ENCODE peak calls at places on chromosomes 11 and 22, in six cellular contexts. M is SJSA1; S is thoracic aorta; E is choroid plexus epithelial cell; C is Panc1; O is CD8-positive, alpha-beta T cell. G is an unnamed sample.

GRCh38 chr11:1877211-1878133 is 14.2 kb downstream of the PRR33 start:
- DNase-seq in O (no peak), S (no peak), C (no peak), M (no peak), E (peak), G (peak)

GRCh38 chr11:74288161-74288560 is 23.3 kb downstream of the P4HA3 start:
- DNase-seq in C (peak), M (no peak), E (peak), S (peak), O (no peak), G (peak)

GRCh38 chr11:132898021-132898420 is 634.3 kb downstream of the OPCML start:
- DNase-seq in O (no peak), E (peak), S (no peak), M (no peak), C (no peak), G (no peak)

GRCh38 chr22:30348837-30349236 is 7.9 kb downstream of the SF3A1 start:
- DNase-seq in E (no peak), M (no peak), C (no peak), S (no peak), O (no peak), G (peak)

GRCh38 chr11:87368876-87369480 is 331.2 kb downstream of the TMEM135 start:
- DNase-seq in C (no peak), M (no peak), S (no peak), E (peak), O (no peak), G (no peak)

GRCh38 chr11:116073854-116074837 is 569.9 kb upstream of the CADM1 start:
- DNase-seq in E (peak), C (no peak), M (no peak), S (no peak), O (no peak), G (no peak)

GRCh38 chr22:25929479-25929878 is 187.5 kb downstream of the MYO18B start:
- DNase-seq in C (no peak), E (no peak), S (no peak), M (no peak), O (no peak), G (no peak)

GRCh38 chr11:82937554-82937953 is 36.0 kb downstream of the DDIAS start:
- DNase-seq in S (no peak), M (no peak), C (no peak), E (no peak), O (no peak), G (no peak)

GRCh38 chr11:61586792-61587430 is 6.0 kb upstream of the SYT7 start:
- DNase-seq in E (no peak), O (no peak), M (no peak), C (no peak), S (no peak), G (no peak)
- H3K4me3 ChIP-seq in E (no peak), O (no peak), M (no peak), C (no peak), S (peak), G (peak)

DNA sequence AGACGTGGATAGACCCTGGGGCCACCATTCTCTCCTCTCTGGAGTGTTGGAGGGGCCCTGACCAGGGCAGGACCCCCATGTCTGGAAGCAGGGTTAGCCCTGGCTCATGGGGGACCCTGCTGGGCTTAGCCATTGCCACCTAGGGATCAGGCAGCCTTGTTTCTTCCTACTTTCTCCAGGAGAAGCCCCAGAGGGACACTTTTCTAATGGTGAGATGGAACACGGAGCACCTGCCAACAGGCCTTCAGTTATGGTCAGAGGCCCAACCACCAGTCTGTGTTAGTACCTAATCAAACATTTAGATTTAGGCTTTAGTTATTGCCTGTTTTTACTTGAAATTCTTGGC is 1.9 kb upstream of the C22orf39 start:
- DNase-seq in O (no peak), M (no peak), C (no peak), E (no peak), S (no peak), G (no peak)
- H3K4me3 ChIP-seq in O (no peak), M (no peak), C (no peak), E (no peak), S (no peak), G (no peak)

GRCh38 chr22:22884010-22884887 is 3.4 kb upstream of the IGLL5 start:
- DNase-seq in S (no peak), M (peak), O (peak), C (no peak), E (peak), G (peak)

GRCh38 chr22:22880645-22881044 is 7.0 kb upstream of the IGLL5 start:
- DNase-seq in M (peak), S (no peak), O (no peak), E (no peak), C (no peak), G (no peak)

GRCh38 chr22:22883090-22883727 is 4.4 kb upstream of the IGLL5 start:
- DNase-seq in S (no peak), M (peak), C (no peak), O (no peak), E (no peak), G (no peak)

GRCh38 chr22:22881116-22882032 is 6.2 kb upstream of the IGLL5 start:
- DNase-seq in O (no peak), C (no peak), S (no peak), E (no peak), M (peak), G (no peak)

GRCh38 chr22:22882033-22882717 is 5.4 kb upstream of the IGLL5 start:
- DNase-seq in M (peak), E (peak), S (no peak), C (no peak), O (no peak), G (no peak)
- H3K4me3 ChIP-seq in M (no peak), E (no peak), S (no peak), C (no peak), O (no peak), G (no peak)

DNA sequence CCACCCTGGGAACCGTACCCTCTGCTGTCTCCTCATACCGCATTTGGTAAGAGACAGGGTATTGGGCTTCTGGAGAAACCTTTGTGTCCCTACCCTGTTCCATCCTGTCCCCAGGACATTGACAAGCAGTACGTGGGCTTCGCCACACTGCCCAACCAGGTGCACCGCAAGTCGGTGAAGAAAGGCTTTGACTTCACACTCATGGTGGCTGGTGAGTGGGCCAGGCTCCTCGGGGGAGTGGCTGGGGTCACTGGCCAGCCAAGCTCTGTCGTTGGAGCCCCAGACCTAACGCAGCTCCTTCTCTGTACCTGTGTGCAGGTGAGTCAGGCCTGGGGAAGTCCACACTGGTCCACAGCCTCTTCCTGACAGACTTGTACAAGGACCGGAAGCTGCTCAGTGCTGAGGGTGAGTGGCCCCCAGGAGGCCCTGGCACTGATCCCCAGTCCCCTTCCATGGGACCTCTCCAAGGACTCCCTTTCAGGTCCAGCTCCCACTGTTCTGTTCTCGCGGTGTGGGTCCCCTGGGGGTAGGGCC is 3.8 kb upstream of the GP1BB start:
- DNase-seq in S (no peak), C (no peak), E (no peak), O (no peak), M (no peak), G (no peak)
- H3K4me3 ChIP-seq in S (peak), C (no peak), E (no peak), O (no peak), M (no peak), G (no peak)

DNA sequence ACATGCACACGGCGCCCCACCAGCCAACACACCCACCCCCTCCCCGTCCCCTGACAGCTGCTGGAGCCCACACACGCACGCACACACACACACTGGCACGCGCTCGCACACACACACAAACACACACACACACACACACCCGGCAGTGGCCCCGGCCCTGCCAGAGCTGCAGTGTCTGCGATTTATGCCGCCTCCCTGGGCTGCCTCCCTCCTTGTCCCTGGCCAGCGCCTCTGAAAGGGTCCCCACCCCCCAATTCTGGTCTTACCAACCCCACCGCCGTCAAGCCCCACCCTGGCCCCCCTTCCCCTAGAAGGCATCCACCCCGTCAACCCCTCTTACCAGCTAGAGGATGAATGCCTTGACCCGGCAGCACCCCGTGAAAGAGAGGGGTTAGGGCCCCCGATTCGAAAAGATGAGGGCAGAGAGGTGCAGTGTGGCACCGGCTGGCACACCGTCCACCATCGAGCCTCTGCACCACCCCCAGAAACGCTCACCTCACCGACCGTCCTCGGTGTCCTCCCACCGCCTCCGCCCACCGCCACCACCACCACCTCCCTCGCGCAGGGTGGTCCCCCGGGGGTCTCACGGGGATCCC is 649 bp downstream of the ELFN2 start:
- DNase-seq in O (no peak), C (no peak), E (peak), S (no peak), M (no peak), G (no peak)
- H3K4me3 ChIP-seq in O (peak), C (peak), E (peak), S (peak), M (no peak), G (peak)

DNA sequence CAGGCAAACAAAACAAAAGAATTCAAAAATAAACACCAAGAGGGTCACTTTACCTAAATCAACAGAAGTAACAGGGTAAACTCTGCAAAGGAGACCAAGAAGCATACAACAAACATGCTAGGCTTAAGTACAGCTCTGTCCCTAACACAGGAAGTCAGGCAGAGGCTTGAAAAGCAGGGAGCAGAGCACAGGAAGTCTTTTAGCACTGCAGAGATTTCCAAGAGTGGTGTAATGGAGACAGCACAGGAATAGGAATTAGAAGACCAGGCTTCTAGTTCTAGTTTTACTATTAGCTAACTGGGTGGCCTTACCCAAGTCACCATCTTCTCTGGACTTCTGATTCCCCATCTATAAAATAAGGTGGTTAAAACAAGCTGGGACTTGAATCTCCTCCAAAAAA is 1.9 kb downstream of the RBFOX2 start:
- DNase-seq in O (no peak), C (no peak), M (no peak), E (peak), S (no peak), G (peak)
- H3K4me3 ChIP-seq in O (no peak), C (peak), M (peak), E (peak), S (peak), G (peak)

GRCh38 chr11:121376135-121376534 is 76.0 kb upstream of the SORL1 start:
- DNase-seq in E (no peak), O (no peak), M (no peak), C (no peak), S (no peak), G (no peak)
- H3K4me3 ChIP-seq in E (no peak), O (no peak), M (no peak), C (no peak), S (no peak), G (no peak)

DNA sequence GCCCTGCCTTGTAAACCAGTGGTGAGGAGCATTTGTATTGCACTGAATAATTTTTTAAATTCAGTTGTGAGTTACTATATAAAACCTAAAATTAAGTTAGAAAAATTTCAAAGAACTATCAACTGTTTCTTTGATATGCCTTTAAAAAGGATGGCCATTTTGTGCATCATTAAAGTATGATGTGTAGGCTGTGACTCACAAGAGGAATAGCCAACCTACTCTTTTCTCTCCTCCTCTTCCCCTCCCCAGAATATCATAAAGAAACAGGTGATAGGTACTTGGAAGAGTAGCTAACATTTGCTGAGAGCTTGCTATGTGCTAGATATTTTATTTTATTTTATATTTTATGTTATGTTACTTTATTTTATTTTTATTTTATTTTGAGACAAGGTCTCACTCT is 10.6 kb upstream of the PIK3C2A start:
- DNase-seq in C (no peak), E (no peak), O (no peak), S (no peak), M (no peak), G (no peak)
- H3K4me3 ChIP-seq in C (no peak), E (no peak), O (no peak), S (no peak), M (no peak), G (no peak)

DNA sequence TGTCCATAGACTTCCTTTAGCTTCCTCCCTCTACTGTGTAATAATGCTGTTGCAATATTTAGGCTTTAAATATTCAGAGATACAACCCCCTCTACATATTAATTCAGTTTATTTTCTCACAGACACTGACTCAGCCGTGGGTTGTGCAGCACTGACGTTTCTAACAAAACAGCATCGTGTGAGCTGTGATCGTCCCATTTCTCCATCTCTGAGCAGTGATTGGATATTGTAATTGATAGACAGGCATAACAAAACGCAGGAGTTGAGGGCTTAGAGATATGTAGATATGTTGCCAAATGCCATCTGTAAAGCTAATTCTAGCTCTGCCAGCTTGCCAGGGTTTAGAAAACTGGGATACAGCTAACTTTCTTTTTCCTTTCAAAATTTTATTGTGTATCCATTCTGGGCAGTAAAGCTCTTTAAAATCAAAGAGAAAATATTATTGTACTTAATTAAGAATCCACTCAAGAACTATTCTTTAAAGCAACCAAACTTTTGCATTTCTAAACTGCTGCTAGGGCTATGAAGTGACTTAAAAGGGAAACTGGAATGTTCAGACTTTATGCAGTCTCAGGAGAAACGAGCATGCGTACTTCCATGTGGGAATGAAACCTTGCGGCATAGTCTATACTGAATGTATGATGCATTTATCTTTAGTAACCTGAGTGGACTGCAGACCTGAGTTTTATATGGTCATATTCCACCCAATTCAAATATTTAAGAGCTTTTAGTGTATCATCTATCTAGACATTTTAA is 22.7 kb downstream of the BTBD10 start:
- DNase-seq in M (peak), C (no peak), E (peak), S (no peak), O (no peak), G (peak)
- H3K4me3 ChIP-seq in M (peak), C (peak), E (peak), S (peak), O (no peak), G (peak)

G was measured in fibroblast of mammary gland.